ENCODE peak calls at places on chromosomes 4 and X, in six cellular contexts. T, L, S, E, G and C are unnamed samples.

GRCh38 chr4:94870151-94870550 is 112.4 kb downstream of the BMPR1B start:
- DNase-seq in T (no peak), L (no peak), S (no peak), E (no peak), G (no peak), C (no peak)

GRCh38 chr4:108031427-108032083 is 41.9 kb downstream of the HADH start:
- DNase-seq in T (no peak), L (no peak), S (no peak), E (no peak), G (no peak), C (no peak)

GRCh38 chrX:131288738-131289511 is at the start of gene IGSF1:
- DNase-seq in T (peak; percentile 82), L (no peak), S (peak; percentile 9), E (no peak), G (peak; percentile 81), C (peak; percentile 37)

GRCh38 chrX:16628954-16629595 is 20.9 kb upstream of the S100G start:
- DNase-seq in T (peak; percentile 50), L (no peak), S (no peak), E (no peak), G (peak; percentile 62), C (no peak)

GRCh38 chr4:66351761-66352160 is 681.5 kb upstream of the EPHA5 start:
- DNase-seq in T (no peak), L (no peak), S (no peak), E (no peak), G (no peak), C (no peak)

GRCh38 chr4:16785800-16786527 is 112.5 kb downstream of the LDB2 start:
- DNase-seq in T (no peak), L (no peak), S (no peak), E (no peak), G (peak; percentile 18), C (no peak)

GRCh38 chr4:4490041-4490440 is 51.8 kb downstream of the STX18 start:
- DNase-seq in T (no peak), L (no peak), S (no peak), E (no peak), G (no peak), C (no peak)

GRCh38 chrX:13088155-13088485 is 43.7 kb upstream of the FAM9C start:
- DNase-seq in T (no peak), L (no peak), S (no peak), E (no peak), G (no peak), C (no peak)

GRCh38 chr4:80486603-80487002 is 151.1 kb downstream of the CFAP299 start:
- DNase-seq in T (no peak), L (no peak), S (no peak), E (no peak), G (no peak), C (no peak)

GRCh38 chr4:95465010-95465409 is 83.8 kb downstream of the UNC5C start:
- DNase-seq in T (no peak), L (no peak), S (no peak), E (peak; percentile 16), G (no peak), C (no peak)

GRCh38 chrX:42119076-42119475 is 195.7 kb upstream of the CASK start:
- DNase-seq in T (no peak), L (no peak), S (no peak), E (peak; percentile 25), G (no peak), C (no peak)

GRCh38 chr4:142474398-142475087 is 371.6 kb downstream of the INPP4B start:
- DNase-seq in T (no peak), L (no peak), S (peak; percentile 3), E (peak; percentile 2), G (no peak), C (no peak)

GRCh38 chr4:70874268-70875156 is 27.7 kb upstream of the MOB1B start:
- DNase-seq in T (no peak), L (no peak), S (peak; percentile 45), E (no peak), G (no peak), C (no peak)

GRCh38 chr4:54626113-54626512 is 31.6 kb upstream of the KIT start:
- DNase-seq in T (no peak), L (no peak), S (no peak), E (no peak), G (no peak), C (no peak)

GRCh38 chr4:131046821-131047220 is 1950.9 kb downstream of the C4orf33 start:
- DNase-seq in T (no peak), L (no peak), S (no peak), E (no peak), G (no peak), C (no peak)

GRCh38 chrX:47283015-47283771 is 50.4 kb downstream of the USP11 start:
- DNase-seq in T (no peak), L (no peak), S (no peak), E (no peak), G (no peak), C (peak; percentile 32)

GRCh38 chrX:136652822-136653723 is 5.1 kb downstream of the CD40LG start:
- DNase-seq in T (no peak), L (peak; percentile 59), S (no peak), E (no peak), G (no peak), C (no peak)

GRCh38 chrX:39675619-39676018 is 422.1 kb downstream of the BCOR start:
- DNase-seq in T (no peak), L (peak; percentile 75), S (no peak), E (no peak), G (no peak), C (no peak)

GRCh38 chr4:112509243-112510190 is 6.5 kb downstream of the NEUROG2 start:
- DNase-seq in T (peak; percentile 35), L (no peak), S (no peak), E (no peak), G (no peak), C (peak; percentile 25)

GRCh38 chr4:25030283-25031076 is at the start of gene LGI2:
- DNase-seq in T (peak; percentile 54), L (no peak), S (no peak), E (no peak), G (peak; percentile 70), C (peak; percentile 34)

GRCh38 chr4:89001647-89002518 is 55.1 kb downstream of the FAM13A start:
- DNase-seq in T (no peak), L (no peak), S (no peak), E (no peak), G (peak; percentile 20), C (no peak)

GRCh38 chrX:19678941-19679340 is 163.6 kb upstream of the MAP3K15 start:
- DNase-seq in T (no peak), L (no peak), S (no peak), E (no peak), G (no peak), C (no peak)

GRCh38 chrX:19674041-19674769 is 158.9 kb upstream of the MAP3K15 start:
- DNase-seq in T (no peak), L (no peak), S (no peak), E (no peak), G (no peak), C (no peak)

GRCh38 chrX:19680580-19680979 is 165.3 kb upstream of the MAP3K15 start:
- DNase-seq in T (no peak), L (no peak), S (no peak), E (no peak), G (no peak), C (no peak)

GRCh38 chrX:19679787-19680186 is 164.5 kb upstream of the MAP3K15 start:
- DNase-seq in T (no peak), L (no peak), S (no peak), E (no peak), G (no peak), C (no peak)

GRCh38 chrX:19677121-19677520 is 161.8 kb upstream of the MAP3K15 start:
- DNase-seq in T (no peak), L (no peak), S (no peak), E (no peak), G (no peak), C (no peak)
- TF ChIP-seq CTCF in T (no peak), L (no peak), S (no peak), E (no peak), G (no peak), C (no peak)

GRCh38 chr4:76087007-76087769 is 12.7 kb downstream of the ART3 start:
- DNase-seq in T (peak; percentile 56), L (peak; percentile 58), S (no peak), E (peak; percentile 56), G (peak; percentile 80), C (peak; percentile 56)
- TF ChIP-seq CTCF in T (no peak), L (peak; percentile 66), S (peak; percentile 48), E (peak; percentile 48), G (peak; percentile 75), C (peak; percentile 66)

DNA sequence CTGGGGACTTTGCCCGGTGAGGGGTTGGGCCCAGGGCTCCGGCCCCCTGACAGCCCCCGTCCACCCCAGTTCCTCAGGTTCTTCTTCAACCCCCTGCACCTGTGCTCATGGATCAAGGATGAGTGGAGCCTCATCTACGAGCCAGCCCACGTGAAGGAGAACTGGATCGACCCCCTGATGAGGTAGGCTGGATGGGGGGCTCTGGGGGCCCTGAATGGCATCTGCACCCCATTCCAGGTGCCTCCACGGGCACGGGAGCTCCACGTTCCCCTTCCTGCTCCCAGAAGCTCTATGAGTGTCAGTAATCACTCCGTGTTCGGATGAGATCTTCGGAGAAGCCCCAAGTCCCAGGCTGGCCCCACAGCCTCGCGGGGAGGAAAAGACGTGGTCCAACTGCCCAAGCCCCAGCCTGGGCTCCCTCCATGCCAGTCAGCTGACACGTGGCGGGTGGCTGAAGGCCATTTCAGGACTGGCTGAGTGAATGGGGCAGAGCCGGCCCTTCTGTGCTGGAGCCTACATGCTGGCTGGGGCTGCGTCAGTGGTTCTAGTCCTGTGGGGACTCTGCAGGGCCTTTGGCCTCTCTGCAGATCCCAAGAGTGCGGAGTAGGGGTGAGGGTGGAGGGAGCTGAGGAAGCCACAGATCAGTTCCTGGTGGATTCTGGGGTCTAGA is 24.4 kb downstream of the CFAP99 start:
- DNase-seq in T (no peak), L (no peak), S (no peak), E (no peak), G (no peak), C (no peak)
- TF ChIP-seq CTCF in T (no peak), L (no peak), S (no peak), E (no peak), G (no peak), C (no peak)

GRCh38 chrX:49177338-49177833 is 5.7 kb downstream of the PLP2 start:
- DNase-seq in T (no peak), L (no peak), S (no peak), E (no peak), G (no peak), C (no peak)
- TF ChIP-seq CTCF in T (no peak), L (peak; percentile 21), S (peak; percentile 16), E (peak; percentile 11), G (no peak), C (no peak)

DNA sequence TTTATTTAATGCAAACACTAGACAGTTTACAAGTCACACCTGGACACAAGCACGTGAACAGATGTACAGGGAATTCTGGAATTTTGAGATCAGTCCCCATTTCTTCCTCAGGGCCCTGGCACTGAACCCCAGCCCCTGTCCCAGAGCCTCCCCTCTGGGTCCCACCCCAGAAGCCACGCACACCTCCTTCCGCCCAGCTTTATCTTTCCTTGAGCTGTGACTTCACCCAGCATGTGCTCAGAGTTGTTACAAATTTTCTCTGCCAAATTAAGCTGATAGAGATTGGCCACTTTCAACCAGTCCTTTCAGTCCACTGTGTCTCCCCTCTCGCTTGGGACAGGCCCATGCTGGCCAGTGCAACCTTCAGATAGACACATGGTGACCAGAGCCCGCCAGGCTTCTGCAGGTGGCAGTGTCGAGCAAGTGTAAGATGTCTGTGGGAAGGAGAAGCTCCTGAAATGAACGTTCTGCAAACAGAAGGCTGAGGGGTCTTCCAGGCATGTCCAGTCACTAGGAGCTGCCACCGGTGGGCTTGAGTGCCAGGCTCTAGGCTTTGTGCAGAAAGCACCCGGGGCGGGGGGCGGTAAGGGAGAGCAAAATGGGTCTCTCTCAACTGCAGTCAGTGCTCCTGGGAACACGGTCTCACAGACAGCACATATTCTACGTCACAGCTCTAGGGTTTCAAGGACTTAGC is 73.3 kb downstream of the MTMR1 start:
- DNase-seq in T (no peak), L (no peak), S (no peak), E (no peak), G (no peak), C (no peak)
- TF ChIP-seq CTCF in T (no peak), L (no peak), S (no peak), E (no peak), G (peak; percentile 21), C (no peak)

GRCh38 chrX:55924574-55924973 is 207.0 kb downstream of the RRAGB start:
- DNase-seq in T (peak; percentile 29), L (no peak), S (no peak), E (no peak), G (no peak), C (no peak)
- TF ChIP-seq CTCF in T (no peak), L (no peak), S (no peak), E (no peak), G (no peak), C (no peak)